ENCODE peak calls at places on chromosomes 11 and 22, in four cellular contexts. One of them, this sample, is unnamed.

GRCh38 chr11:92268546-92268945 is 43.9 kb downstream of the FAT3 start:
- DNase-seq in esophagus muscularis mucosa: no peak
- DNase-seq in CD14-positive monocyte: no peak
- DNase-seq in AG04450: no peak
- DNase-seq in this sample: no peak

GRCh38 chr11:3043315-3043871 is 13.8 kb downstream of the CARS1 start:
- DNase-seq in esophagus muscularis mucosa: no peak
- DNase-seq in CD14-positive monocyte: no peak
- DNase-seq in AG04450: no peak
- DNase-seq in this sample: peak; percentile 95

GRCh38 chr11:44992181-44992582 is 41.5 kb upstream of the TP53I11 start:
- DNase-seq in esophagus muscularis mucosa: no peak
- DNase-seq in CD14-positive monocyte: no peak
- DNase-seq in AG04450: no peak
- DNase-seq in this sample: no peak

GRCh38 chr11:74307409-74307808 is 4.0 kb downstream of the P4HA3 start:
- DNase-seq in esophagus muscularis mucosa: no peak
- DNase-seq in CD14-positive monocyte: no peak
- DNase-seq in AG04450: no peak
- DNase-seq in this sample: no peak

GRCh38 chr11:22828373-22828772 is 1.2 kb downstream of the SVIP start:
- DNase-seq in esophagus muscularis mucosa: no peak
- DNase-seq in CD14-positive monocyte: no peak
- DNase-seq in AG04450: no peak
- DNase-seq in this sample: no peak

GRCh38 chr22:43828711-43829447 is 16.8 kb upstream of the EFCAB6 start:
- DNase-seq in esophagus muscularis mucosa: peak; percentile 95
- DNase-seq in CD14-positive monocyte: peak; percentile 25
- DNase-seq in AG04450: no peak
- DNase-seq in this sample: no peak

GRCh38 chr11:130616578-130616977 is 168.1 kb downstream of the ADAMTS15 start:
- DNase-seq in esophagus muscularis mucosa: no peak
- DNase-seq in CD14-positive monocyte: no peak
- DNase-seq in AG04450: no peak
- DNase-seq in this sample: no peak

GRCh38 chr11:70244698-70245097 is 25.8 kb upstream of the PPFIA1 start:
- DNase-seq in esophagus muscularis mucosa: no peak
- DNase-seq in CD14-positive monocyte: no peak
- DNase-seq in AG04450: peak; percentile 69
- DNase-seq in this sample: no peak

GRCh38 chr11:132242662-132243061 is 872.2 kb downstream of the NTM start:
- DNase-seq in esophagus muscularis mucosa: no peak
- DNase-seq in CD14-positive monocyte: no peak
- DNase-seq in AG04450: no peak
- DNase-seq in this sample: no peak

GRCh38 chr11:88301478-88302140 is 35.9 kb downstream of the CTSC start:
- DNase-seq in esophagus muscularis mucosa: no peak
- DNase-seq in CD14-positive monocyte: no peak
- DNase-seq in AG04450: no peak
- DNase-seq in this sample: no peak

GRCh38 chr22:29625090-29625825 is 21.8 kb downstream of the NF2 start:
- DNase-seq in esophagus muscularis mucosa: no peak
- DNase-seq in CD14-positive monocyte: no peak
- DNase-seq in AG04450: no peak
- DNase-seq in this sample: no peak